ENCODE peak calls at places on chromosomes 12 and 14, in four cellular contexts. Z is GM12865, V is gastrocnemius medialis, T is adipocyte. D is an unnamed sample.

GRCh38 chr14:81536125-81536771 is 2.6 kb upstream of the SEL1L start:
- DNase-seq in V (no peak), Z (peak; percentile 14), T (no peak), D (no peak)

GRCh38 chr14:71891970-71892369 is 40.3 kb upstream of the RGS6 start:
- DNase-seq in V (no peak), Z (no peak), T (no peak), D (no peak)

GRCh38 chr12:47989666-47990065 is 14.6 kb downstream of the COL2A1 start:
- DNase-seq in Z (no peak), T (no peak), V (no peak), D (no peak)

GRCh38 chr12:106681210-106681609 is 93.3 kb upstream of the RIC8B start:
- DNase-seq in V (no peak), Z (no peak), T (no peak), D (no peak)

GRCh38 chr12:111029732-111030131 is 109.4 kb upstream of the MYL2 start:
- DNase-seq in V (no peak), Z (no peak), T (no peak), D (no peak)

GRCh38 chr12:121579190-121579791 is 1.5 kb downstream of the KDM2B start:
- DNase-seq in V (no peak), T (peak; percentile 61), Z (peak; percentile 35), D (peak; percentile 25)

GRCh38 chr14:104048758-104049496 is 36.6 kb upstream of the ASPG start:
- DNase-seq in Z (peak; percentile 37), V (no peak), T (peak; percentile 86), D (no peak)

GRCh38 chr14:102196008-102196407 is 56.3 kb downstream of the WDR20 start:
- DNase-seq in V (no peak), T (no peak), Z (no peak), D (no peak)

GRCh38 chr12:120102189-120103043 is 14.1 kb downstream of the RAB35 start:
- DNase-seq in T (no peak), V (no peak), Z (no peak), D (no peak)

GRCh38 chr12:68825569-68826217 is 17.7 kb downstream of the MDM2 start:
- DNase-seq in T (no peak), Z (no peak), V (no peak), D (no peak)

GRCh38 chr12:124422142-124422569 is 127.3 kb downstream of the RFLNA start:
- DNase-seq in T (no peak), V (no peak), Z (no peak), D (no peak)

GRCh38 chr12:127107744-127108143 is 1159.2 kb upstream of the TMEM132C start:
- DNase-seq in Z (peak; percentile 18), T (peak; percentile 14), V (no peak), D (no peak)

GRCh38 chr12:12683725-12684124 is 12.3 kb downstream of the GPR19 start:
- DNase-seq in Z (no peak), V (no peak), T (no peak), D (no peak)

GRCh38 chr14:94886931-94887330 is 117.0 kb upstream of the GSC start:
- DNase-seq in V (no peak), T (no peak), Z (no peak), D (no peak)

GRCh38 chr12:79108962-79109361 is 244.4 kb downstream of the SYT1 start:
- DNase-seq in Z (no peak), T (no peak), V (no peak), D (no peak)

GRCh38 chr14:71726639-71727085 is 205.6 kb upstream of the RGS6 start:
- DNase-seq in V (no peak), Z (no peak), T (peak; percentile 61), D (no peak)

GRCh38 chr14:69532561-69533335 is 41.9 kb downstream of the CCDC177 start:
- DNase-seq in Z (no peak), T (no peak), V (no peak), D (no peak)

GRCh38 chr14:68283378-68284123 is 464.0 kb downstream of the RAD51B start:
- DNase-seq in T (no peak), Z (peak; percentile 97), V (peak; percentile 29), D (no peak)

GRCh38 chr14:21056520-21057163 is 980 bp upstream of the RNASE8 start:
- DNase-seq in V (no peak), T (no peak), Z (no peak), D (peak; percentile 54)
- H3K4me3 ChIP-seq in V (no peak overlapping the region), T (no peak overlapping the region), Z (no peak overlapping the region), D (no peak overlapping the region)

DNA sequence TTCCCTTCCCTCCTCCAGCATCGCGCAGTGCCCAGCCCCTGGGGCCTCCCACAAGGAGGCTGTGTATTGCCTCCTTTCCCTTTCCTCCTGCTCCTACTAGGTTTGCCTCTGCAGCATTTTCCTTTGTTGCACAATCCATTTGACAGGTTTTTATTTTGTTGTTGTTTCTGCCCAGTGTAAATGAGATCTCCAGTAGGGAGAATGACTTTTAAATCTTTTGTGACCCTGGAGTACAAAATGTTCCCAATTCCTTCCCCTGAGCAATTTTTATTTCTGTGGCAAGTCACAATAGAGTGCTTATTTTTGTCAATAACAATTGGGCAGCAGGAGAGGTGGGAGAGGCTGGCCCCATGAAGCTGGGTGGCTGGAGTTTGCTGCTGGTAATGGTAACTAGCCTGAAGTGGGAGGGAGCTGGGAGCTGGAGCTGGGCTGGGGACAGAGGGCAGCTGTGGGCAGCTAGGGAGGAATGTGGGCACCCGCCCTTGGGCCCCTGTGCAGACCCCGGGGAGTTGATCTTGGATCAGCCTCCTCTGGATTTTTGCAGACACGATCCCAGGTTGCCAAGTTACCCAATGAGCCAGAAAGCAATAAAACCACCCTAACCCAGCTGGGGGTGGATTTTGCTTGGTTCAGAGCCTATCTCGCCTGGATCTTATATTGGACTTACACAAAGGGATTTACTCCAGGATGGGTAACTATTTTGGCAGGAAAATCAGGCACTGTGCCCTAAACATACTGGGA is 160.1 kb downstream of the KTN1 start:
- DNase-seq in T (peak; percentile 25), V (peak; percentile 19), Z (no peak), D (peak; percentile 34)
- H3K4me3 ChIP-seq in T (no peak overlapping the region), V (no peak overlapping the region), Z (no peak overlapping the region), D (no peak overlapping the region)

GRCh38 chr12:54352891-54353874 is 11.1 kb downstream of the GPR84 start:
- DNase-seq in T (peak; percentile 29), V (no peak), Z (no peak), D (no peak)

GRCh38 chr12:54349031-54349430 is 15.3 kb downstream of the GPR84 start:
- DNase-seq in T (no peak), Z (no peak), V (no peak), D (no peak)

GRCh38 chr12:54350743-54351142 is 13.5 kb downstream of the GPR84 start:
- DNase-seq in V (no peak), Z (no peak), T (no peak), D (no peak)

GRCh38 chr12:54349658-54350057 is 14.6 kb downstream of the GPR84 start:
- DNase-seq in V (no peak), T (no peak), Z (no peak), D (no peak)

DNA sequence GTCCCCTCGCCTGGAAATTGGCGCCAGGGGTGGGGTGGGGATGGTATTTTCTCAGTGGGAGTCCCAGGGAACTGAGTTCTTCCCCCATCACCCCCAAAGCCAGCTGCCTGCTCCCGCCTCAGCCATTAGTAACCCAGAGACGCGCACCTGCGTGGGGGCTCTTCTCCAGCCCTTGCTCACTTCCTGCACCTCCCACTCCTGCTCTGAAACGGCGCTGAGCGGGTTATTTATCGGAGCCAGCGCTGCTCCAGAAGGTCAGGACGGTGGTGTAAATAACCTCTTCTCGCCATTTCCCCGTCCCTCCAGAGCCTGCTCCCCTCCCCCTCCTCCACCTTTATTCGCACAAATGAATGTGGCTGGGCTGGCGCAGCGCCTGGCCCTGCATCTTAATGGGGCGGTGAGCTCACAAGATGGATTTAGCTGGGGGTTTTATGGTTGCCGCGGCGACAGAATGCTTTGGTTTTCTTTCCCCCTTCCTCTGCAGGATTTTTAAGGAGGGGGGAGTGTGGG is 12.2 kb downstream of the GPR84 start:
- DNase-seq in T (no peak), Z (no peak), V (peak; percentile 58), D (no peak)
- H3K4me3 ChIP-seq in T (no peak overlapping the region), Z (no peak overlapping the region), V (peak overlapping the region; percentile 36), D (no peak overlapping the region)

GRCh38 chr12:93991882-93992415 is 156.4 kb upstream of the PLXNC1 start:
- DNase-seq in V (no peak), T (no peak), Z (no peak), D (no peak)
- H3K4me3 ChIP-seq in V (no peak overlapping the region), T (peak overlapping the region; percentile 31), Z (no peak overlapping the region), D (no peak overlapping the region)

GRCh38 chr12:4272014-4272975 is 1.3 kb upstream of the CCND2 start:
- DNase-seq in V (peak; percentile 55), T (peak; percentile 57), Z (peak; percentile 96), D (peak; percentile 63)
- H3K4me3 ChIP-seq in V (peak overlapping the region; percentile 70), T (peak overlapping the region; percentile 78), Z (peak overlapping the region; percentile 87), D (peak overlapping the region; percentile 71)

DNA sequence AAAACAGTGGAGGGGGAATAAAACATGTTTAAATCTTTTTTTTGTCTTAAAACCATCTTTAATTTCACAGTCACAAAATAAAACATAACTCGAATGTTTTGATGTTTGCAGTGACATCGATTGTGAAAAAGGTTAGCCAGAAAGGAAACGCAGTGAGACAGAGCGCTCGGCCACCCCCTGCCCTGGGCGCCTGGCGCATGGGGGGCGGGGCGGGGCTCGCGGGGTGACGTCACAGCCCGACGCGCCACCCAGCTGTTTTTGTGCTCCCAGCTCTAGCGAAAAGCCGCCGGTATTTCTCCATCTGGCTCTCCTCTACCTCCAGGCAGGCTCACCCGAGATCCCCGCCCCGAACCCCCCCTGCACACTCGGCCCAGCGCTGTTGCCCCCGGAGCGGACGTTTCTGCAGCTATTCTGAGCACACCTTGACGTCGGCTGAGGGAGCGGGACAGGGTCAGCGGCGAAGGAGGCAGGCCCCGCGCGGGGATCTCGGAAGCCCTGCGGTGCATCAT is at the start of gene GABARAPL1:
- DNase-seq in T (peak; percentile 91), Z (peak; percentile 69), V (peak; percentile 88), D (peak; percentile 82)
- H3K4me3 ChIP-seq in T (peak within 1 kb of the TSS; percentile 99), Z (peak within 1 kb of the TSS; percentile 68), V (peak within 1 kb of the TSS; percentile 87), D (peak within 1 kb of the TSS; percentile 78)

GRCh38 chr12:128827724-128828123 is 4.0 kb upstream of the SLC15A4 start:
- DNase-seq in Z (no peak), T (no peak), V (no peak), D (no peak)

GRCh38 chr12:128829870-128830504 is 6.2 kb upstream of the SLC15A4 start:
- DNase-seq in V (peak; percentile 64), Z (peak; percentile 95), T (no peak), D (no peak)

GRCh38 chr12:128825845-128826244 is 2.1 kb upstream of the SLC15A4 start:
- DNase-seq in V (no peak), Z (no peak), T (no peak), D (no peak)

GRCh38 chr12:128833418-128833817 is 9.7 kb upstream of the SLC15A4 start:
- DNase-seq in T (no peak), V (no peak), Z (no peak), D (no peak)

GRCh38 chr12:128830505-128830893 is 6.7 kb upstream of the SLC15A4 start:
- DNase-seq in V (no peak), T (no peak), Z (peak; percentile 92), D (no peak)
- H3K4me3 ChIP-seq in V (no peak overlapping the region), T (no peak overlapping the region), Z (peak overlapping the region; percentile 7), D (no peak overlapping the region)

D was measured in tibial nerve.